ENCODE peak calls at places on chromosomes 2 and 18, in eight cellular contexts. F is transverse colon, R is spleen, S is DND-41, J is A673, I is HCT116, O is adrenal gland, U is mucosa of descending colon. P is an unnamed sample. For H3K4me1, the result is how much of the 10 kb centered on the place peaks cover.

GRCh38 chr18:76708036-76708726 is 114.2 kb upstream of the ZNF236 start:
- DNase-seq in S (no peak), O (peak), I (no peak), F (no peak), R (no peak), J (no peak), U (no peak), P (no peak)

GRCh38 chr2:163171786-163172549 is 333.4 kb upstream of the KCNH7 start:
- DNase-seq in I (no peak), U (no peak), R (no peak), J (no peak), O (no peak), S (no peak), F (no peak), P (no peak)

GRCh38 chr2:109438773-109439191 is 175.0 kb downstream of the SEPTIN10 start:
- DNase-seq in O (peak), S (no peak), R (no peak), U (no peak), F (no peak), J (no peak), I (no peak), P (no peak)

GRCh38 chr2:166513952-166514351 is 19.9 kb upstream of the SCN7A start:
- DNase-seq in F (no peak), O (no peak), J (no peak), U (no peak), R (no peak), I (no peak), S (no peak), P (no peak)

GRCh38 chr18:8389391-8390340 is 219.6 kb upstream of the RAB12 start:
- DNase-seq in F (peak), R (no peak), U (peak), O (peak), I (peak), S (peak), J (peak), P (peak)

GRCh38 chr2:106299696-106300095 is 105.6 kb upstream of the UXS1 start:
- DNase-seq in I (no peak), S (no peak), F (peak), J (no peak), O (no peak), R (no peak), U (peak), P (no peak)

GRCh38 chr2:200383380-200384110 is 77.1 kb downstream of the SPATS2L start:
- DNase-seq in F (no peak), U (no peak), S (no peak), O (no peak), I (no peak), R (no peak), J (peak), P (no peak)

GRCh38 chr2:26614205-26615128 is 26.7 kb downstream of the CIB4 start:
- DNase-seq in R (peak), F (no peak), U (no peak), O (peak), J (no peak), I (no peak), S (no peak), P (no peak)

GRCh38 chr18:46387426-46388131 is 269.4 kb downstream of the LOXHD1 start:
- DNase-seq in U (no peak), O (no peak), F (no peak), R (no peak), S (no peak), I (no peak), J (no peak), P (peak)

GRCh38 chr18:389658-390357 is 110.7 kb downstream of the COLEC12 start:
- DNase-seq in F (no peak), I (no peak), J (no peak), S (peak), R (no peak), U (no peak), O (no peak), P (no peak)
- TF ChIP-seq CTCF in F (no peak), I (peak), J (no peak), S (peak), R (no peak), U (no peak), O (no peak), P (no peak)

DNA sequence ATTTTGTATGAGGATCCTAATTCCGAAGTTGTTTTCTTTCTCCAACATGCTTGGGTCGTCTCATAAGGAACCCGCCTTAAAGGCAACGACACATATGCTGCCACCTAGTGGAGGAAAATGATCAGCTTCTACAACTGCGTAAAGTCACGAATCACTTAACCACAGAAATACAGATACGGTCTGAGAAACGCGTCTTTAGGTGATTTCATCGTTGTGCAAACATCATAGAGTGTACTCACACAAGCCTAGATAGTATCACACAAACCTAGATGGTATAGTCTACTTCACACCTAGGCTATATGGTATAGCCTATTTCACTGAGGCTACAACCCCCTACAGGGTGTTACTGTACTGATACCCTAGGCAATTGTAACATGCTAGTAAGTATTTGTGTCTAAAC is 13.1 kb downstream of the GNLY start:
- DNase-seq in J (peak), R (no peak), U (peak), S (peak), O (peak), F (peak), I (peak), P (peak)
- H3K4me1 ChIP-seq in J (under half), R (under half), U (under half), S (under half), O (under half), F (under half), I (under half), P (under half)

DNA sequence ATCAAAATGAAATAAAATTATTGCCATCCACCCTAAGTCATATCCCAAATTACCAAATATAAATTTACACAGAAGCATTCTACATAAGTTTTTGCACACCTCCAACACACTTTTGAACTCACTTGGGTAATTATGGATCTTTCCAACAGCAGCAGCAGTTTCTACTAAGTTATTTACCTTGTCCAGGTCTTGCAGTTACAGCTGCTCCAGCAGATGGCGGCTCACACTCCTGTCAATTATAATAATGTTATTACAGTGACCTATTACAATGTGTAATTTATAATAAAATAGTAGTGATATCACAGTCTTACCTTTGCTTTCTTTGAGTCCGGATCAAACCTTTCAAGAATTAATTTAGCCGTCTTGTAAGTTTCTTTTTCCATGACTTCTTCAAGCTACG is 37.9 kb downstream of the LNPK start:
- DNase-seq in S (no peak), R (no peak), U (peak), I (peak), J (no peak), O (no peak), F (no peak), P (no peak)
- TF ChIP-seq CTCF in S (peak), R (no peak), U (no peak), I (peak), J (peak), O (no peak), F (peak), P (no peak)

GRCh38 chr2:160392201-160392600 is 101.4 kb downstream of the RBMS1 start:
- DNase-seq in R (no peak), S (no peak), U (no peak), J (no peak), I (no peak), O (no peak), F (no peak), P (no peak)
- H3K4me1 ChIP-seq in R (half or more), S (half or more), U (under half), J (half or more), I (under half), O (under half), F (under half), P (under half)

GRCh38 chr2:17571681-17572080 is 31.2 kb downstream of the VSNL1 start:
- DNase-seq in S (no peak), O (no peak), I (no peak), R (no peak), U (no peak), F (no peak), J (no peak), P (no peak)

GRCh38 chr2:17576802-17577201 is 36.3 kb downstream of the VSNL1 start:
- DNase-seq in O (no peak), R (no peak), F (no peak), S (no peak), J (no peak), I (no peak), U (no peak), P (no peak)

GRCh38 chr2:17573806-17574175 is 33.3 kb downstream of the VSNL1 start:
- DNase-seq in U (no peak), R (no peak), F (no peak), J (no peak), O (no peak), I (no peak), S (no peak), P (no peak)

GRCh38 chr2:17574406-17575073 is 34.0 kb downstream of the VSNL1 start:
- DNase-seq in I (no peak), J (no peak), U (peak), R (no peak), F (no peak), O (no peak), S (no peak), P (no peak)

DNA sequence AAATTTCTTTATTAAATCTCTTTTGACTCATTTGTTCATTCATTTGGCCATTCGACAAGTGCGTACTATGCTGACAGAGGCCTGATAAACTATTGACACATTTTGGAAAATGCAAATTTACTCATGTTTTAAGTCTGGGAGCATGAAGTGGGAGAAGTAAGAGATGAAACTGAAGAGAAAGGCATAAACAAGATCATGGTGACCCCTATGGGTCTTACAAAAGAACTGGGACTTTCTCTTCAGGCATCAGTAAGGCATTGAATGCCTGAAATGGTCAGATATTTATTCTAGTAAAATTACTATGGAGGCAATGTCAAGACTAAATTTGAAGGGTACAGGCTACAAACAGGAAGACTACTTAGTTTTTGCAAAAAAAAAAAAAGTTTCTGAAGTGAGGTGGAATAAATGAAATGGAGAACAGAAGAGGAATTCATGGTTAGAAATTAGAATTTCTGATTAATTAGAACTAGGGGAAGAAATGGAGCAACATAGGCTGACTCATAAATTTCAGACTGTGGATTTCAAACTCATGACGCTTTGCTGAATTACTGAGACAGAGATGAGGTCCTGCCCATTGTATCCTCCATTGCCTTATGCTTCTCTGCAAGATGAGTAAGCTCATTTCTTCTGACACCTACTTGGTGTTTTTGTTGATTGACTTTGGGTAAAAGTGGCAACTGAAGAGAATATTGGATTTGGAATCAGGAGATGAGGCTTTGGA is 32.7 kb downstream of the VSNL1 start:
- DNase-seq in J (peak), F (no peak), I (no peak), S (no peak), O (no peak), R (no peak), U (no peak), P (no peak)
- TF ChIP-seq CTCF in J (peak), F (no peak), I (peak), S (no peak), O (no peak), R (no peak), U (no peak), P (no peak)

P was measured in prostate gland.